ENCODE peak calls at places on chromosomes 2 and 18, in ten cellular contexts. One of them, this sample, is unnamed.

GRCh38 chr2:108403494-108403893 is 25.7 kb downstream of the SULT1C4 start:
- DNase-seq in epithelial cell of esophagus: no peak
- DNase-seq in activated T-helper 1 cell treated with anti-CD3 and anti-CD28 coated beads, Interleukin-2, amount 50 U/mL, for 16 hours: no peak
- DNase-seq in D341Med: no peak
- DNase-seq in thoracic aorta: no peak
- DNase-seq in IMR-90: peak; percentile 73
- DNase-seq in mesenteric fat pad: no peak
- DNase-seq in astrocyte of the spinal cord: peak; percentile 85
- DNase-seq in C1 segment of cervical spinal cord: no peak
- DNase-seq in natural killer cell treated with Interleukin-12 subunit alpha and Interleukin-12 subunit beta and Interleukin-15 and Interleukin-18, amount 100 ng/mL, for 72 hours: no peak
- DNase-seq in this sample: no peak

GRCh38 chr2:33441235-33441810 is 35.1 kb upstream of the RASGRP3 start:
- DNase-seq in C1 segment of cervical spinal cord: no peak
- DNase-seq in mesenteric fat pad: no peak
- DNase-seq in activated T-helper 1 cell treated with anti-CD3 and anti-CD28 coated beads, Interleukin-2, amount 50 U/mL, for 16 hours: peak; percentile 11
- DNase-seq in natural killer cell treated with Interleukin-12 subunit alpha and Interleukin-12 subunit beta and Interleukin-15 and Interleukin-18, amount 100 ng/mL, for 72 hours: no peak
- DNase-seq in D341Med: peak; percentile 70
- DNase-seq in thoracic aorta: no peak
- DNase-seq in astrocyte of the spinal cord: peak; percentile 75
- DNase-seq in IMR-90: peak; percentile 78
- DNase-seq in epithelial cell of esophagus: peak; percentile 64
- DNase-seq in this sample: no peak

GRCh38 chr2:161436411-161436810 is 20.3 kb downstream of the TBR1 start:
- DNase-seq in D341Med: no peak
- DNase-seq in mesenteric fat pad: no peak
- DNase-seq in epithelial cell of esophagus: peak; percentile 89
- DNase-seq in thoracic aorta: no peak
- DNase-seq in IMR-90: peak; percentile 93
- DNase-seq in natural killer cell treated with Interleukin-12 subunit alpha and Interleukin-12 subunit beta and Interleukin-15 and Interleukin-18, amount 100 ng/mL, for 72 hours: no peak
- DNase-seq in activated T-helper 1 cell treated with anti-CD3 and anti-CD28 coated beads, Interleukin-2, amount 50 U/mL, for 16 hours: no peak
- DNase-seq in astrocyte of the spinal cord: peak; percentile 80
- DNase-seq in C1 segment of cervical spinal cord: no peak
- DNase-seq in this sample: no peak

GRCh38 chr18:44731866-44732555 is 51.3 kb downstream of the SETBP1 start:
- DNase-seq in D341Med: no peak
- DNase-seq in natural killer cell treated with Interleukin-12 subunit alpha and Interleukin-12 subunit beta and Interleukin-15 and Interleukin-18, amount 100 ng/mL, for 72 hours: no peak
- DNase-seq in IMR-90: peak; percentile 41
- DNase-seq in C1 segment of cervical spinal cord: no peak
- DNase-seq in epithelial cell of esophagus: peak; percentile 94
- DNase-seq in activated T-helper 1 cell treated with anti-CD3 and anti-CD28 coated beads, Interleukin-2, amount 50 U/mL, for 16 hours: no peak
- DNase-seq in thoracic aorta: no peak
- DNase-seq in mesenteric fat pad: no peak
- DNase-seq in astrocyte of the spinal cord: no peak
- DNase-seq in this sample: no peak

GRCh38 chr2:115484483-115484882 is 1042.0 kb downstream of the DPP10 start:
- DNase-seq in thoracic aorta: no peak
- DNase-seq in D341Med: no peak
- DNase-seq in astrocyte of the spinal cord: no peak
- DNase-seq in epithelial cell of esophagus: no peak
- DNase-seq in mesenteric fat pad: no peak
- DNase-seq in natural killer cell treated with Interleukin-12 subunit alpha and Interleukin-12 subunit beta and Interleukin-15 and Interleukin-18, amount 100 ng/mL, for 72 hours: no peak
- DNase-seq in activated T-helper 1 cell treated with anti-CD3 and anti-CD28 coated beads, Interleukin-2, amount 50 U/mL, for 16 hours: no peak
- DNase-seq in IMR-90: no peak
- DNase-seq in C1 segment of cervical spinal cord: no peak
- DNase-seq in this sample: no peak

GRCh38 chr18:76827205-76827885 is 5.0 kb downstream of the ZNF236 start:
- DNase-seq in C1 segment of cervical spinal cord: no peak
- DNase-seq in activated T-helper 1 cell treated with anti-CD3 and anti-CD28 coated beads, Interleukin-2, amount 50 U/mL, for 16 hours: no peak
- DNase-seq in natural killer cell treated with Interleukin-12 subunit alpha and Interleukin-12 subunit beta and Interleukin-15 and Interleukin-18, amount 100 ng/mL, for 72 hours: no peak
- DNase-seq in thoracic aorta: no peak
- DNase-seq in mesenteric fat pad: peak; percentile 69
- DNase-seq in astrocyte of the spinal cord: no peak
- DNase-seq in D341Med: no peak
- DNase-seq in epithelial cell of esophagus: no peak
- DNase-seq in IMR-90: peak; percentile 49
- DNase-seq in this sample: no peak

GRCh38 chr2:6730821-6731220 is 134.9 kb downstream of the CMPK2 start:
- DNase-seq in thoracic aorta: no peak
- DNase-seq in natural killer cell treated with Interleukin-12 subunit alpha and Interleukin-12 subunit beta and Interleukin-15 and Interleukin-18, amount 100 ng/mL, for 72 hours: no peak
- DNase-seq in IMR-90: no peak
- DNase-seq in C1 segment of cervical spinal cord: no peak
- DNase-seq in epithelial cell of esophagus: no peak
- DNase-seq in D341Med: no peak
- DNase-seq in activated T-helper 1 cell treated with anti-CD3 and anti-CD28 coated beads, Interleukin-2, amount 50 U/mL, for 16 hours: no peak
- DNase-seq in astrocyte of the spinal cord: no peak
- DNase-seq in mesenteric fat pad: no peak
- DNase-seq in this sample: no peak

GRCh38 chr2:8089596-8089995 is 592.3 kb upstream of the ID2 start:
- DNase-seq in activated T-helper 1 cell treated with anti-CD3 and anti-CD28 coated beads, Interleukin-2, amount 50 U/mL, for 16 hours: no peak
- DNase-seq in epithelial cell of esophagus: peak; percentile 46
- DNase-seq in D341Med: no peak
- DNase-seq in natural killer cell treated with Interleukin-12 subunit alpha and Interleukin-12 subunit beta and Interleukin-15 and Interleukin-18, amount 100 ng/mL, for 72 hours: no peak
- DNase-seq in thoracic aorta: no peak
- DNase-seq in C1 segment of cervical spinal cord: no peak
- DNase-seq in IMR-90: peak; percentile 90
- DNase-seq in astrocyte of the spinal cord: peak; percentile 46
- DNase-seq in mesenteric fat pad: no peak
- DNase-seq in this sample: no peak

GRCh38 chr2:176280156-176280555 is 10.9 kb downstream of the MTX2 start:
- DNase-seq in natural killer cell treated with Interleukin-12 subunit alpha and Interleukin-12 subunit beta and Interleukin-15 and Interleukin-18, amount 100 ng/mL, for 72 hours: no peak
- DNase-seq in activated T-helper 1 cell treated with anti-CD3 and anti-CD28 coated beads, Interleukin-2, amount 50 U/mL, for 16 hours: no peak
- DNase-seq in astrocyte of the spinal cord: no peak
- DNase-seq in IMR-90: no peak
- DNase-seq in epithelial cell of esophagus: peak; percentile 5
- DNase-seq in D341Med: no peak
- DNase-seq in thoracic aorta: no peak
- DNase-seq in mesenteric fat pad: no peak
- DNase-seq in C1 segment of cervical spinal cord: no peak
- DNase-seq in this sample: no peak

GRCh38 chr2:181264436-181264835 is 192.8 kb upstream of the ITGA4 start:
- DNase-seq in astrocyte of the spinal cord: peak; percentile 7
- DNase-seq in IMR-90: no peak
- DNase-seq in C1 segment of cervical spinal cord: no peak
- DNase-seq in natural killer cell treated with Interleukin-12 subunit alpha and Interleukin-12 subunit beta and Interleukin-15 and Interleukin-18, amount 100 ng/mL, for 72 hours: no peak
- DNase-seq in activated T-helper 1 cell treated with anti-CD3 and anti-CD28 coated beads, Interleukin-2, amount 50 U/mL, for 16 hours: no peak
- DNase-seq in epithelial cell of esophagus: no peak
- DNase-seq in mesenteric fat pad: no peak
- DNase-seq in D341Med: no peak
- DNase-seq in thoracic aorta: no peak
- DNase-seq in this sample: no peak

GRCh38 chr2:9782197-9782719 is 61.0 kb upstream of the TAF1B start:
- DNase-seq in D341Med: no peak
- DNase-seq in IMR-90: no peak
- DNase-seq in epithelial cell of esophagus: peak; percentile 92
- DNase-seq in activated T-helper 1 cell treated with anti-CD3 and anti-CD28 coated beads, Interleukin-2, amount 50 U/mL, for 16 hours: peak; percentile 65
- DNase-seq in astrocyte of the spinal cord: no peak
- DNase-seq in mesenteric fat pad: no peak
- DNase-seq in C1 segment of cervical spinal cord: peak; percentile 39
- DNase-seq in thoracic aorta: no peak
- DNase-seq in natural killer cell treated with Interleukin-12 subunit alpha and Interleukin-12 subunit beta and Interleukin-15 and Interleukin-18, amount 100 ng/mL, for 72 hours: no peak
- DNase-seq in this sample: no peak

GRCh38 chr2:184201246-184201645 is 397.1 kb upstream of the ZNF804A start:
- DNase-seq in IMR-90: no peak
- DNase-seq in activated T-helper 1 cell treated with anti-CD3 and anti-CD28 coated beads, Interleukin-2, amount 50 U/mL, for 16 hours: no peak
- DNase-seq in astrocyte of the spinal cord: no peak
- DNase-seq in thoracic aorta: no peak
- DNase-seq in mesenteric fat pad: no peak
- DNase-seq in C1 segment of cervical spinal cord: no peak
- DNase-seq in epithelial cell of esophagus: no peak
- DNase-seq in natural killer cell treated with Interleukin-12 subunit alpha and Interleukin-12 subunit beta and Interleukin-15 and Interleukin-18, amount 100 ng/mL, for 72 hours: no peak
- DNase-seq in D341Med: no peak
- DNase-seq in this sample: no peak

GRCh38 chr2:208254871-208255556 is at the start of gene IDH1:
- DNase-seq in activated T-helper 1 cell treated with anti-CD3 and anti-CD28 coated beads, Interleukin-2, amount 50 U/mL, for 16 hours: peak; percentile 89
- DNase-seq in IMR-90: peak; percentile 89
- DNase-seq in D341Med: peak; percentile 94
- DNase-seq in mesenteric fat pad: peak; percentile 98
- DNase-seq in natural killer cell treated with Interleukin-12 subunit alpha and Interleukin-12 subunit beta and Interleukin-15 and Interleukin-18, amount 100 ng/mL, for 72 hours: peak; percentile 93
- DNase-seq in epithelial cell of esophagus: peak; percentile 93
- DNase-seq in astrocyte of the spinal cord: peak; percentile 94
- DNase-seq in C1 segment of cervical spinal cord: peak; percentile 91
- DNase-seq in thoracic aorta: peak; percentile 93
- DNase-seq in this sample: peak; percentile 80

GRCh38 chr2:174874081-174874480 is 109.8 kb upstream of the CHRNA1 start:
- DNase-seq in D341Med: no peak
- DNase-seq in C1 segment of cervical spinal cord: no peak
- DNase-seq in IMR-90: no peak
- DNase-seq in activated T-helper 1 cell treated with anti-CD3 and anti-CD28 coated beads, Interleukin-2, amount 50 U/mL, for 16 hours: no peak
- DNase-seq in astrocyte of the spinal cord: peak; percentile 23
- DNase-seq in natural killer cell treated with Interleukin-12 subunit alpha and Interleukin-12 subunit beta and Interleukin-15 and Interleukin-18, amount 100 ng/mL, for 72 hours: no peak
- DNase-seq in thoracic aorta: no peak
- DNase-seq in mesenteric fat pad: no peak
- DNase-seq in epithelial cell of esophagus: no peak
- DNase-seq in this sample: no peak

GRCh38 chr2:2178921-2179320 is 152.2 kb downstream of the MYT1L start:
- DNase-seq in thoracic aorta: no peak
- DNase-seq in D341Med: no peak
- DNase-seq in mesenteric fat pad: no peak
- DNase-seq in IMR-90: no peak
- DNase-seq in C1 segment of cervical spinal cord: no peak
- DNase-seq in natural killer cell treated with Interleukin-12 subunit alpha and Interleukin-12 subunit beta and Interleukin-15 and Interleukin-18, amount 100 ng/mL, for 72 hours: no peak
- DNase-seq in astrocyte of the spinal cord: no peak
- DNase-seq in activated T-helper 1 cell treated with anti-CD3 and anti-CD28 coated beads, Interleukin-2, amount 50 U/mL, for 16 hours: no peak
- DNase-seq in epithelial cell of esophagus: no peak
- DNase-seq in this sample: no peak

GRCh38 chr2:102217032-102217431 is 30.2 kb downstream of the IL1RL2 start:
- DNase-seq in IMR-90: no peak
- DNase-seq in thoracic aorta: no peak
- DNase-seq in natural killer cell treated with Interleukin-12 subunit alpha and Interleukin-12 subunit beta and Interleukin-15 and Interleukin-18, amount 100 ng/mL, for 72 hours: no peak
- DNase-seq in activated T-helper 1 cell treated with anti-CD3 and anti-CD28 coated beads, Interleukin-2, amount 50 U/mL, for 16 hours: no peak
- DNase-seq in astrocyte of the spinal cord: no peak
- DNase-seq in epithelial cell of esophagus: no peak
- DNase-seq in mesenteric fat pad: no peak
- DNase-seq in D341Med: no peak
- DNase-seq in C1 segment of cervical spinal cord: no peak
- DNase-seq in this sample: no peak

GRCh38 chr2:43220982-43221659 is 5.3 kb downstream of the ZFP36L2 start:
- DNase-seq in astrocyte of the spinal cord: peak; percentile 94
- DNase-seq in activated T-helper 1 cell treated with anti-CD3 and anti-CD28 coated beads, Interleukin-2, amount 50 U/mL, for 16 hours: no peak
- DNase-seq in epithelial cell of esophagus: peak; percentile 61
- DNase-seq in natural killer cell treated with Interleukin-12 subunit alpha and Interleukin-12 subunit beta and Interleukin-15 and Interleukin-18, amount 100 ng/mL, for 72 hours: no peak
- DNase-seq in thoracic aorta: no peak
- DNase-seq in IMR-90: peak; percentile 95
- DNase-seq in D341Med: no peak
- DNase-seq in C1 segment of cervical spinal cord: no peak
- DNase-seq in mesenteric fat pad: no peak
- DNase-seq in this sample: no peak

GRCh38 chr2:236818281-236819045 is 248.8 kb downstream of the ACKR3 start:
- DNase-seq in D341Med: no peak
- DNase-seq in astrocyte of the spinal cord: peak; percentile 24
- DNase-seq in epithelial cell of esophagus: no peak
- DNase-seq in IMR-90: no peak
- DNase-seq in activated T-helper 1 cell treated with anti-CD3 and anti-CD28 coated beads, Interleukin-2, amount 50 U/mL, for 16 hours: no peak
- DNase-seq in thoracic aorta: no peak
- DNase-seq in mesenteric fat pad: no peak
- DNase-seq in C1 segment of cervical spinal cord: no peak
- DNase-seq in natural killer cell treated with Interleukin-12 subunit alpha and Interleukin-12 subunit beta and Interleukin-15 and Interleukin-18, amount 100 ng/mL, for 72 hours: no peak
- DNase-seq in this sample: no peak

GRCh38 chr2:32937602-32938450 is 8.9 kb upstream of the LTBP1 start:
- DNase-seq in natural killer cell treated with Interleukin-12 subunit alpha and Interleukin-12 subunit beta and Interleukin-15 and Interleukin-18, amount 100 ng/mL, for 72 hours: no peak
- DNase-seq in D341Med: peak; percentile 46
- DNase-seq in C1 segment of cervical spinal cord: no peak
- DNase-seq in epithelial cell of esophagus: peak; percentile 81
- DNase-seq in activated T-helper 1 cell treated with anti-CD3 and anti-CD28 coated beads, Interleukin-2, amount 50 U/mL, for 16 hours: no peak
- DNase-seq in IMR-90: peak; percentile 52
- DNase-seq in mesenteric fat pad: no peak
- DNase-seq in astrocyte of the spinal cord: peak; percentile 48
- DNase-seq in thoracic aorta: no peak
- DNase-seq in this sample: no peak

GRCh38 chr18:26545335-26545734 is 3.0 kb downstream of the KCTD1 start:
- DNase-seq in IMR-90: no peak
- DNase-seq in mesenteric fat pad: no peak
- DNase-seq in natural killer cell treated with Interleukin-12 subunit alpha and Interleukin-12 subunit beta and Interleukin-15 and Interleukin-18, amount 100 ng/mL, for 72 hours: no peak
- DNase-seq in D341Med: no peak
- DNase-seq in epithelial cell of esophagus: no peak
- DNase-seq in thoracic aorta: no peak
- DNase-seq in activated T-helper 1 cell treated with anti-CD3 and anti-CD28 coated beads, Interleukin-2, amount 50 U/mL, for 16 hours: no peak
- DNase-seq in astrocyte of the spinal cord: no peak
- DNase-seq in C1 segment of cervical spinal cord: peak; percentile 27
- DNase-seq in this sample: no peak

GRCh38 chr2:240448387-240449274 is 13.2 kb downstream of the GPC1 start:
- DNase-seq in thoracic aorta: no peak
- DNase-seq in mesenteric fat pad: no peak
- DNase-seq in astrocyte of the spinal cord: no peak
- DNase-seq in epithelial cell of esophagus: no peak
- DNase-seq in activated T-helper 1 cell treated with anti-CD3 and anti-CD28 coated beads, Interleukin-2, amount 50 U/mL, for 16 hours: no peak
- DNase-seq in C1 segment of cervical spinal cord: no peak
- DNase-seq in IMR-90: no peak
- DNase-seq in natural killer cell treated with Interleukin-12 subunit alpha and Interleukin-12 subunit beta and Interleukin-15 and Interleukin-18, amount 100 ng/mL, for 72 hours: no peak
- DNase-seq in D341Med: no peak
- DNase-seq in this sample: no peak

GRCh38 chr2:207015901-207016300 is 76.6 kb downstream of the CPO start:
- DNase-seq in mesenteric fat pad: no peak
- DNase-seq in IMR-90: no peak
- DNase-seq in astrocyte of the spinal cord: no peak
- DNase-seq in natural killer cell treated with Interleukin-12 subunit alpha and Interleukin-12 subunit beta and Interleukin-15 and Interleukin-18, amount 100 ng/mL, for 72 hours: no peak
- DNase-seq in thoracic aorta: no peak
- DNase-seq in C1 segment of cervical spinal cord: no peak
- DNase-seq in epithelial cell of esophagus: no peak
- DNase-seq in activated T-helper 1 cell treated with anti-CD3 and anti-CD28 coated beads, Interleukin-2, amount 50 U/mL, for 16 hours: no peak
- DNase-seq in D341Med: no peak
- DNase-seq in this sample: no peak

GRCh38 chr18:12307871-12308385 is at the start of gene TUBB6:
- DNase-seq in natural killer cell treated with Interleukin-12 subunit alpha and Interleukin-12 subunit beta and Interleukin-15 and Interleukin-18, amount 100 ng/mL, for 72 hours: no peak
- DNase-seq in epithelial cell of esophagus: peak; percentile 81
- DNase-seq in thoracic aorta: no peak
- DNase-seq in mesenteric fat pad: peak; percentile 94
- DNase-seq in astrocyte of the spinal cord: peak; percentile 78
- DNase-seq in IMR-90: peak; percentile 81
- DNase-seq in D341Med: peak; percentile 99
- DNase-seq in C1 segment of cervical spinal cord: no peak
- DNase-seq in activated T-helper 1 cell treated with anti-CD3 and anti-CD28 coated beads, Interleukin-2, amount 50 U/mL, for 16 hours: no peak
- DNase-seq in this sample: no peak

GRCh38 chr2:59174536-59175243 is 933.6 kb upstream of the FANCL start:
- DNase-seq in mesenteric fat pad: no peak
- DNase-seq in D341Med: no peak
- DNase-seq in natural killer cell treated with Interleukin-12 subunit alpha and Interleukin-12 subunit beta and Interleukin-15 and Interleukin-18, amount 100 ng/mL, for 72 hours: no peak
- DNase-seq in astrocyte of the spinal cord: no peak
- DNase-seq in activated T-helper 1 cell treated with anti-CD3 and anti-CD28 coated beads, Interleukin-2, amount 50 U/mL, for 16 hours: no peak
- DNase-seq in IMR-90: no peak
- DNase-seq in epithelial cell of esophagus: no peak
- DNase-seq in thoracic aorta: no peak
- DNase-seq in C1 segment of cervical spinal cord: no peak
- DNase-seq in this sample: no peak

GRCh38 chr2:178415979-178416378 is 35.0 kb downstream of the PRKRA start:
- DNase-seq in astrocyte of the spinal cord: no peak
- DNase-seq in epithelial cell of esophagus: no peak
- DNase-seq in D341Med: no peak
- DNase-seq in mesenteric fat pad: no peak
- DNase-seq in natural killer cell treated with Interleukin-12 subunit alpha and Interleukin-12 subunit beta and Interleukin-15 and Interleukin-18, amount 100 ng/mL, for 72 hours: no peak
- DNase-seq in thoracic aorta: no peak
- DNase-seq in C1 segment of cervical spinal cord: no peak
- DNase-seq in IMR-90: no peak
- DNase-seq in activated T-helper 1 cell treated with anti-CD3 and anti-CD28 coated beads, Interleukin-2, amount 50 U/mL, for 16 hours: no peak
- DNase-seq in this sample: no peak

GRCh38 chr2:20282916-20283592 is 58.1 kb upstream of the SDC1 start:
- DNase-seq in activated T-helper 1 cell treated with anti-CD3 and anti-CD28 coated beads, Interleukin-2, amount 50 U/mL, for 16 hours: no peak
- DNase-seq in thoracic aorta: no peak
- DNase-seq in natural killer cell treated with Interleukin-12 subunit alpha and Interleukin-12 subunit beta and Interleukin-15 and Interleukin-18, amount 100 ng/mL, for 72 hours: no peak
- DNase-seq in mesenteric fat pad: no peak
- DNase-seq in IMR-90: peak; percentile 33
- DNase-seq in D341Med: peak; percentile 44
- DNase-seq in astrocyte of the spinal cord: peak; percentile 38
- DNase-seq in epithelial cell of esophagus: no peak
- DNase-seq in C1 segment of cervical spinal cord: no peak
- DNase-seq in this sample: no peak

GRCh38 chr2:196244966-196245365 is 73.6 kb upstream of the STK17B start:
- DNase-seq in activated T-helper 1 cell treated with anti-CD3 and anti-CD28 coated beads, Interleukin-2, amount 50 U/mL, for 16 hours: no peak
- DNase-seq in mesenteric fat pad: no peak
- DNase-seq in thoracic aorta: no peak
- DNase-seq in IMR-90: peak; percentile 60
- DNase-seq in D341Med: no peak
- DNase-seq in natural killer cell treated with Interleukin-12 subunit alpha and Interleukin-12 subunit beta and Interleukin-15 and Interleukin-18, amount 100 ng/mL, for 72 hours: no peak
- DNase-seq in C1 segment of cervical spinal cord: no peak
- DNase-seq in epithelial cell of esophagus: peak; percentile 80
- DNase-seq in astrocyte of the spinal cord: no peak
- DNase-seq in this sample: no peak

GRCh38 chr2:234147335-234147861 is 96.9 kb downstream of the SPP2 start:
- DNase-seq in thoracic aorta: no peak
- DNase-seq in mesenteric fat pad: no peak
- DNase-seq in D341Med: no peak
- DNase-seq in epithelial cell of esophagus: no peak
- DNase-seq in astrocyte of the spinal cord: no peak
- DNase-seq in IMR-90: no peak
- DNase-seq in natural killer cell treated with Interleukin-12 subunit alpha and Interleukin-12 subunit beta and Interleukin-15 and Interleukin-18, amount 100 ng/mL, for 72 hours: no peak
- DNase-seq in C1 segment of cervical spinal cord: no peak
- DNase-seq in activated T-helper 1 cell treated with anti-CD3 and anti-CD28 coated beads, Interleukin-2, amount 50 U/mL, for 16 hours: no peak
- DNase-seq in this sample: no peak